ENCODE peak calls at places on chromosome 2, in nine cellular contexts. K is CD4-positive, alpha-beta memory T cell; T is cardiac muscle cell; F is fibroblast of lung; C is neural progenitor cell; N is HCT116; W is left ventricle myocardium inferior; X is IMR-90; G is BE2C. E is an unnamed sample.
A peak's percentile ranks its signal among the peaks of the same experiment; 100 is the strongest.

GRCh38 chr2:163756588-163756987 is 20.8 kb upstream of the FIGN start:
- DNase-seq in K (no peak), T (peak; percentile 16), F (no peak), C (no peak), N (no peak), W (no peak), X (no peak), G (no peak), E (no peak)

GRCh38 chr2:229081411-229081810 is 189.7 kb downstream of the PID1 start:
- DNase-seq in K (no peak), T (no peak), F (peak; percentile 6), C (no peak), N (no peak), W (no peak), X (no peak), G (no peak), E (no peak)

GRCh38 chr2:88258208-88258607 is 88.1 kb downstream of the THNSL2 start:
- DNase-seq in K (no peak), T (no peak), F (no peak), C (peak; percentile 9), N (no peak), W (no peak), X (no peak), G (no peak), E (no peak)

GRCh38 chr2:38466409-38466808 is 89.3 kb upstream of the ATL2 start:
- DNase-seq in K (no peak), T (no peak), F (no peak), C (no peak), N (no peak), W (no peak), X (no peak), G (no peak), E (no peak)

GRCh38 chr2:18378020-18378653 is 182.3 kb downstream of the RDH14 start:
- DNase-seq in K (peak; percentile 5), T (peak; percentile 60), F (peak; percentile 38), C (peak; percentile 78), N (peak; percentile 19), W (no peak), X (peak; percentile 49), G (peak; percentile 34), E (peak; percentile 43)

GRCh38 chr2:10343658-10344057 is 41.0 kb downstream of the HPCAL1 start:
- DNase-seq in K (no peak), T (no peak), F (no peak), C (no peak), N (no peak), W (no peak), X (no peak), G (no peak), E (no peak)

GRCh38 chr2:207251573-207252192 is 85.9 kb upstream of the KLF7 start:
- DNase-seq in K (no peak), T (no peak), F (peak; percentile 58), C (no peak), N (no peak), W (no peak), X (peak; percentile 61), G (peak; percentile 84), E (no peak)

GRCh38 chr2:235191933-235192332 is 240.1 kb downstream of the SH3BP4 start:
- DNase-seq in K (no peak), T (peak; percentile 42), F (no peak), C (no peak), N (no peak), W (peak; percentile 33), X (no peak), G (no peak), E (no peak)

GRCh38 chr2:11506611-11506969 is 27.3 kb upstream of the GREB1 start:
- DNase-seq in K (no peak), T (no peak), F (no peak), C (no peak), N (no peak), W (no peak), X (no peak), G (no peak), E (no peak)

GRCh38 chr2:177262137-177262536 is 2.4 kb downstream of the NFE2L2 start:
- DNase-seq in K (no peak), T (no peak), F (no peak), C (no peak), N (no peak), W (no peak), X (no peak), G (no peak), E (peak; percentile 23)

GRCh38 chr2:68643011-68643873 is at the start of gene PROKR1:
- DNase-seq in K (no peak), T (peak; percentile 36), F (peak; percentile 27), C (peak; percentile 89), N (no peak), W (peak; percentile 26), X (no peak), G (peak; percentile 36), E (peak; percentile 40)
- H3K27me3 ChIP-seq in K (peaks cover 20% of the 10 kb centered on the region), T (peaks cover 44% of the 10 kb centered on the region), F (peaks cover 35% of the 10 kb centered on the region), C (peaks cover 43% of the 10 kb centered on the region), N (peaks cover 6% of the 10 kb centered on the region), W (peaks cover 100% of the 10 kb centered on the region), X (peaks cover 72% of the 10 kb centered on the region), G (peaks cover 13% of the 10 kb centered on the region), E (peaks cover 38% of the 10 kb centered on the region)

GRCh38 chr2:162074937-162075688 is 1.1 kb upstream of the DPP4 start:
- DNase-seq in K (no peak), T (no peak), F (peak; percentile 66), C (no peak), N (no peak), W (no peak), X (peak; percentile 85), G (no peak), E (no peak)
- H3K4me3 ChIP-seq in K (peak overlapping the region; percentile 76), T (no peak overlapping the region), F (no peak overlapping the region), C (peak overlapping the region; percentile 51), N (no peak overlapping the region), W (peak overlapping the region; percentile 78), X (no peak overlapping the region), G (no peak overlapping the region), E (no peak overlapping the region)

GRCh38 chr2:241753493-241753892 is 19.1 kb downstream of the D2HGDH start:
- DNase-seq in K (no peak), T (no peak), F (no peak), C (no peak), N (no peak), W (no peak), X (no peak), G (no peak), E (no peak)

GRCh38 chr2:241755777-241756176 is 20.8 kb upstream of the GAL3ST2 start:
- DNase-seq in K (no peak), T (no peak), F (no peak), C (no peak), N (no peak), W (no peak), X (no peak), G (peak; percentile 13), E (no peak)

GRCh38 chr2:241752689-241753276 is 18.4 kb downstream of the D2HGDH start:
- DNase-seq in K (no peak), T (no peak), F (no peak), C (no peak), N (no peak), W (no peak), X (no peak), G (no peak), E (no peak)

GRCh38 chr2:241754042-241754441 is 19.6 kb downstream of the D2HGDH start:
- DNase-seq in K (no peak), T (no peak), F (no peak), C (no peak), N (no peak), W (no peak), X (no peak), G (no peak), E (no peak)

GRCh38 chr2:241755166-241755565 is 20.7 kb downstream of the D2HGDH start:
- DNase-seq in K (no peak), T (no peak), F (no peak), C (no peak), N (no peak), W (no peak), X (no peak), G (no peak), E (no peak)
- H3K36me3 ChIP-seq in K (peaks cover 9% of the 10 kb centered on the region), T (no peaks in the 10 kb centered on the region), F (peaks cover 10% of the 10 kb centered on the region), C (peaks cover 3% of the 10 kb centered on the region), N (peaks cover 12% of the 10 kb centered on the region), W (peaks cover 29% of the 10 kb centered on the region), X (peaks cover 36% of the 10 kb centered on the region), G (peaks cover 37% of the 10 kb centered on the region), E (peaks cover 7% of the 10 kb centered on the region)

GRCh38 chr2:8438996-8439395 is 242.9 kb upstream of the ID2 start:
- DNase-seq in K (no peak), T (no peak), F (no peak), C (no peak), N (no peak), W (peak; percentile 31), X (no peak), G (no peak), E (no peak)

GRCh38 chr2:8440029-8440778 is 241.7 kb upstream of the ID2 start:
- DNase-seq in K (no peak), T (no peak), F (no peak), C (no peak), N (no peak), W (no peak), X (no peak), G (no peak), E (no peak)

GRCh38 chr2:8442833-8443486 is 238.9 kb upstream of the ID2 start:
- DNase-seq in K (no peak), T (no peak), F (no peak), C (no peak), N (no peak), W (no peak), X (no peak), G (no peak), E (no peak)

GRCh38 chr2:8441986-8442385 is 239.9 kb upstream of the ID2 start:
- DNase-seq in K (no peak), T (no peak), F (no peak), C (no peak), N (no peak), W (no peak), X (no peak), G (no peak), E (no peak)

GRCh38 chr2:8441371-8441770 is 240.5 kb upstream of the ID2 start:
- DNase-seq in K (no peak), T (no peak), F (no peak), C (no peak), N (no peak), W (no peak), X (no peak), G (no peak), E (no peak)
- H3K27me3 ChIP-seq in K (no peaks in the 10 kb centered on the region), T (no peaks in the 10 kb centered on the region), F (no peaks in the 10 kb centered on the region), C (no peaks in the 10 kb centered on the region), N (no peaks in the 10 kb centered on the region), W (no peaks in the 10 kb centered on the region), X (peaks cover 2% of the 10 kb centered on the region), G (no peaks in the 10 kb centered on the region), E (no peaks in the 10 kb centered on the region)

DNA sequence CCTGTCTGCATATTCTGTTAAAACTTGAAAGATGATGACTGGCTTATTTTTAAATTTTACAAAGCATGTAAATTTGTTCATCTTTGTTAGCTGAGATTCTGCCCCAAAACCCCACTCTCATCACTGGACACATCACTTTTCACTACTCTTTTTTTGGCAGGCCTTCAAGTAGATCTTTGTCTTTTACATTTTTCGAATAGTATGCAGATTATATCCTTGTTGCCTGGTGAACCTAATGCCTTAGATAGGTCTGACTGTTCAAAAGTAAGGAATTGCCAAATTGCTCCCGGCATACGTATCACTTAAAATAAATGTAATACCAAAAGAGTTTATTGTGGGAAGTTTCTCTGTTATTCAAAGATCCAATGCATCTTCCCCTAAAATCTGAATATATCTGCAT is 303.3 kb downstream of the XIRP2 start:
- DNase-seq in K (no peak), T (no peak), F (peak; percentile 80), C (no peak), N (no peak), W (no peak), X (peak; percentile 41), G (no peak), E (no peak)
- H3K4me3 ChIP-seq in K (no peak overlapping the region), T (no peak overlapping the region), F (no peak overlapping the region), C (no peak overlapping the region), N (no peak overlapping the region), W (peak overlapping the region; percentile 62), X (no peak overlapping the region), G (no peak overlapping the region), E (no peak overlapping the region)